ENCODE peak calls at places on chromosomes 2 and 18, in five cellular contexts. O, I, L, F and X are unnamed samples. For H3K4me1, the result is how much of the 10 kb centered on the place peaks cover.

GRCh38 chr2:10387033-10387432 is 61.1 kb downstream of the ODC1 start:
- DNase-seq in O (no peak), I (no peak), L (no peak), F (no peak), X (no peak)

GRCh38 chr2:10891848-10892247 is 19.9 kb upstream of the KCNF1 start:
- DNase-seq in O (no peak), I (no peak), L (no peak), F (no peak), X (no peak)

GRCh38 chr2:74991977-74992376 is 33.5 kb downstream of the POLE4 start:
- DNase-seq in O (no peak), I (peak), L (no peak), F (no peak), X (peak)

GRCh38 chr18:80068571-80069272 is 34.5 kb downstream of the RBFA start:
- DNase-seq in O (no peak), I (no peak), L (no peak), F (no peak), X (no peak)

GRCh38 chr2:215553946-215554345 is 118.1 kb upstream of the FN1 start:
- DNase-seq in O (no peak), I (no peak), L (no peak), F (no peak), X (no peak)

GRCh38 chr2:191327484-191327883 is 82.3 kb downstream of the MYO1B start:
- DNase-seq in O (no peak), I (no peak), L (no peak), F (no peak), X (no peak)

GRCh38 chr2:239807568-239807967 is 217.6 kb downstream of the NDUFA10 start:
- DNase-seq in O (no peak), I (no peak), L (no peak), F (no peak), X (no peak)

GRCh38 chr18:45054595-45054994 is 373.9 kb downstream of the SETBP1 start:
- DNase-seq in O (no peak), I (peak), L (no peak), F (no peak), X (no peak)

GRCh38 chr2:149365826-149366583 is 35.6 kb downstream of the LYPD6 start:
- DNase-seq in O (no peak), I (peak), L (peak), F (no peak), X (no peak)

GRCh38 chr2:41791523-41791922 is 256.3 kb upstream of the PKDCC start:
- DNase-seq in O (peak), I (peak), L (peak), F (no peak), X (peak)

GRCh38 chr2:60094450-60094929 is 459.0 kb downstream of the BCL11A start:
- DNase-seq in O (no peak), I (peak), L (peak), F (no peak), X (peak)

GRCh38 chr2:188416367-188416766 is 124.7 kb downstream of the GULP1 start:
- DNase-seq in O (no peak), I (no peak), L (no peak), F (no peak), X (no peak)

GRCh38 chr2:11656671-11657101 is 13.3 kb downstream of the NTSR2 start:
- DNase-seq in O (no peak), I (no peak), L (peak), F (peak), X (no peak)

GRCh38 chr2:181764095-181764963 is 84.0 kb upstream of the NEUROD1 start:
- DNase-seq in O (no peak), I (no peak), L (no peak), F (peak), X (no peak)

GRCh38 chr2:174774828-174775227 is 10.6 kb upstream of the CHRNA1 start:
- DNase-seq in O (no peak), I (no peak), L (no peak), F (no peak), X (no peak)

GRCh38 chr2:216083464-216084279 is 2.0 kb downstream of the TMEM169 start:
- DNase-seq in O (no peak), I (no peak), L (no peak), F (no peak), X (peak)

GRCh38 chr2:816278-816677 is 134.4 kb upstream of the SNTG2 start:
- DNase-seq in O (no peak), I (no peak), L (no peak), F (no peak), X (no peak)

GRCh38 chr2:206127656-206128055 is 31.6 kb downstream of the NDUFS1 start:
- DNase-seq in O (no peak), I (no peak), L (no peak), F (no peak), X (no peak)

GRCh38 chr18:26454192-26454591 is 94.2 kb downstream of the KCTD1 start:
- DNase-seq in O (no peak), I (no peak), L (no peak), F (no peak), X (no peak)

GRCh38 chr2:205511221-205511620 is 171.1 kb upstream of the NRP2 start:
- DNase-seq in O (no peak), I (no peak), L (no peak), F (no peak), X (no peak)

GRCh38 chr2:157055660-157056199 is 201.8 kb upstream of the GALNT5 start:
- DNase-seq in O (no peak), I (peak), L (no peak), F (no peak), X (peak)

GRCh38 chr2:156908825-156909224 is 348.7 kb upstream of the GALNT5 start:
- DNase-seq in O (no peak), I (no peak), L (no peak), F (no peak), X (peak)

GRCh38 chr2:74975016-74975415 is 16.6 kb downstream of the POLE4 start:
- DNase-seq in O (no peak), I (peak), L (no peak), F (no peak), X (peak)

GRCh38 chr18:78240867-78241266 is 738.8 kb upstream of the SALL3 start:
- DNase-seq in O (no peak), I (no peak), L (no peak), F (no peak), X (no peak)

DNA sequence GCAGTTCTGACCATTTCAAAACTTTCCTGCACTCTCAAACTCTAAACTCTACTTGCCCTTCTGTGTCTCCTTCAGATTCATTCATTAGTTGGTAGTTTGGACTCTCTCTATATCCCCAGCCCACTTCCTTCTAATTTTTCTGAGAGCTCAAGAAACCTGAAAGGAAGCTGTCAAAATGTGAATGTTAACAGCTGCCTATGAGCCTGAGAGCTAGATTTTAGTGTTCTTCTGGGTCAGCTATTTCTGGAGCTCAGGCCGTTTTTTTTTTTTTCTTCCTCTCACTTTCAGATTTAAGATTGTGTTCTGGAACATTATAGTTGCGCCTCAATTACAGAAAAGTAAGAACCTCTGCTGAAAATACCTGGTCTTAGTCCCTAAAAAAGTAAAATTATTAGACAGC is 73.1 kb downstream of the RTN4 start:
- DNase-seq in O (no peak), I (no peak), L (no peak), F (no peak), X (no peak)
- H3K4me1 ChIP-seq in O (under half), I (under half), L (under half), F (under half), X (under half)

GRCh38 chr2:23488584-23488983 is 103.6 kb downstream of the KLHL29 start:
- DNase-seq in O (no peak), I (no peak), L (no peak), F (no peak), X (no peak)
- H3K27ac ChIP-seq in O (no peak), I (no peak), L (no peak), F (no peak), X (no peak)

GRCh38 chr18:36419913-36420531 is 122.5 kb downstream of the FHOD3 start:
- DNase-seq in O (no peak), I (peak), L (no peak), F (no peak), X (no peak)
- H3K4me3 ChIP-seq in O (no peak), I (no peak), L (no peak), F (no peak), X (no peak)

DNA sequence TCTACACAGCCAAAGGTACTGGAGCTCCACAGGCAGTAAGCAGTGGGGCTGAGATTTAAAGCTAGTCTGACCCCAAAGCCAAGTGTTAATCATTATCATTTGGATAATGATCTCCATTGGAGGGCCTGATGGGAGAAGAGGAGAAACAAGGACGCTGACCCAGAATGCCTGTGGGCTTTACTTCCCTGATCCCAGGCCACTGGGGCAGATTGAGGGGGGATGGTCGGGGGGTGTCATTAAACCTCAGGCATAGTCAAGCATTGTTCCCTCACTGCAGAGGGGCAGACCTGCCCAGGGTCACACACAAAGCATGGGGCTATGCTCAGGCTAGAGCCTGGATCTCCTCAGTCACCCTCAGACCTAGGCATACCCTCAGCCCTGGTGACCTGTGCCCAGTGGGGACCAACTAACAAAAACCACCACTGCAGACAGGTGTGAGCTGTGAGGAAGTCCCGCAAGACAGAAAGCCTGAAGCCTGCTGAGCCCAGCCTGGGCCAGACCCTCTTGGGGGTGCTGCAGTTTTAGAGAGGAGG is 53.4 kb downstream of the SDC1 start:
- DNase-seq in O (no peak), I (no peak), L (no peak), F (no peak), X (no peak)
- H3K4me1 ChIP-seq in O (under half), I (under half), L (under half), F (under half), X (under half)

DNA sequence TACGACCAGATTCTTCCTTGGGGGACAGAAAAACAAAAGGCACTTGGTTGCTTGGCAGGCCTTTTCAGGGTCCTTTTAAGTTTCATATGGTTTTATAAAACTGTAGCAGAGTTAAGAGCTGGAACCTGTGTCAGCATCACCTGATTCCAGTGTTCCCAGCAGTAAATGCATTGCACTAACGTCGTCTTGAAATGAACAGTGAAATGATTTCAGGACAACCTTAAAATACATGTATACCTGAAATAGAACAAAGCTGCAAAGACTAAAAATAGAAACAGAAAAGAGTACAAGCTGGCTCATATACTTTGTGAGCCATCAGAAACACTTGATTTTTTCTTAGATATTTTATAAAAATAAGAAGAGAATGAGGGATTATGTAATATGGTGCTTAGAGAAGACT is 51.9 kb downstream of the ACSL3 start:
- DNase-seq in O (no peak), I (no peak), L (no peak), F (no peak), X (no peak)
- H3K27ac ChIP-seq in O (no peak), I (no peak), L (no peak), F (no peak), X (peak)

GRCh38 chr2:71992036-71992435 is 155.6 kb downstream of the CYP26B1 start:
- DNase-seq in O (no peak), I (no peak), L (no peak), F (no peak), X (no peak)

GRCh38 chr2:71990826-71991225 is 156.8 kb downstream of the CYP26B1 start:
- DNase-seq in O (no peak), I (no peak), L (no peak), F (no peak), X (no peak)

GRCh38 chr2:71991397-71991796 is 156.3 kb downstream of the CYP26B1 start:
- DNase-seq in O (no peak), I (no peak), L (no peak), F (no peak), X (no peak)

GRCh38 chr2:71997843-71998242 is 149.8 kb downstream of the CYP26B1 start:
- DNase-seq in O (no peak), I (no peak), L (no peak), F (no peak), X (no peak)

DNA sequence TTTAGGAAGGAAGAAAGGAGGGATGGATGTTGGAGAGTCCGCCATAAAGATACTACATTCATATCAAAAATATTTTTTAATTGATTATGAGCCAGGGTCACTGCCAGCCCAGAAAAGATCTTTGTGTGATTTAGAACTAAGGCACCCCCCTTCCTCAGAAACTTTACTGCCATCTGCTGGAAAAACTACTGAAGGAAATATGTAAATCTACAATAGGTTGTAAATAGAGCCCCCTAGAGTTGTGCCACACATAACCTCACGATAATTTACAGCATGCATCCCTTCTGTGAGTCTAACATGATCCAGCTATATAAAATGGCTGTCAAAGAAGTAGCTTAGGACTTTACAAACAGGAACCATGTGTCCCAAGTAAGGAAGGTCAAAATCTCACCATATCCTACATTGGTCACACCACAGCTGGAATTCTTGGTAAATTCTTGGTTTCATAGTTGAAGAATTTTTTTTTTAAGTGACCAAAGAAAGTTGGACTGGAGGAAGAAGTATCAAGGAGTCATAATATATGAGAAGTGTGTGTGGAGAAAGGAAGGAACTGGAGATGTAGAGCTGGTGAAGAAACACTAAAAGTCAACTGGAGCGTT is 152.5 kb downstream of the CYP26B1 start:
- DNase-seq in O (no peak), I (peak), L (no peak), F (no peak), X (peak)
- H3K4me3 ChIP-seq in O (no peak), I (no peak), L (no peak), F (no peak), X (no peak)

DNA sequence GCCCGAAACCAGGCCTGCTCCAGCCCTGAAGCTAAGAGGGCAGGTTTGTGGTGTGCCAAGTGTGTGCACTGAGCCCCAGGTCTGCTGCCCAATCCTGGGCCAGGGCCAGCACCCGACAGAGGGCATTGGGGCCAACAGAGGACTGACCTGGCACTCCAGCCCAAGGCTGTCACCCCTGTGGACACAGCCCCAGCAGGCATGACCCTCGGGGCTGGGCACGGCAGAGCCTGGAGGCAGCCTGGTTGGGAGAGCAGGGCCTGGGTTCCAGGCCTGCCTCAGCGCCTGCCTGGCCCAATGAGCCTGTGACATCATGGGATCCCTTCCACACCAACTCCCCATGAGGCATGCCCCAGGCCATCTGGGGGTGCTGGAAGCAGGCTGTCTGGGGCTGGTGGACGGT is 10.8 kb upstream of the SNED1 start:
- DNase-seq in O (peak), I (no peak), L (no peak), F (no peak), X (no peak)
- H3K4me1 ChIP-seq in O (under half), I (under half), L (under half), F (under half), X (under half)

DNA sequence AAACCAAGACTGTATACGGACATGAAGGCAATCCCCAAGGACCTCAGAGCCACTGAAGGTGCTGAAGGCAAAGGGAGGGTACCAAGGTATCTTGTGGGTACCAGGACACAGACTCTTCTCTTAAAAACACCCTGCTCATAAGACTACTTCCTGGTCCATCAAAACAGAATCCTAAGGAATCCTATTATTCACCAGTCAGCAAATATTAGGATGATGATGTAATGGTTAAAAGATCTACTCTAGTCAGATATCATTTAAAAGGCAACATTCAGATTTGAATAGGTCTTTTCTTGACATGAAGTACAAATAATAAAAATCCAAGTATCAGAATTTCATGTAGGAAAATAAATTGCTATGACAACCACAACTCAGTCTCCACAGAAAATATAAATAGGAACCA is 77.8 kb upstream of the ZNF397 start:
- DNase-seq in O (no peak), I (no peak), L (no peak), F (no peak), X (no peak)
- H3K27ac ChIP-seq in O (no peak), I (no peak), L (no peak), F (no peak), X (no peak)

GRCh38 chr2:207884127-207884526 is 114.4 kb upstream of the FZD5 start:
- DNase-seq in O (no peak), I (no peak), L (no peak), F (no peak), X (no peak)
- H3K4me3 ChIP-seq in O (no peak), I (no peak), L (no peak), F (no peak), X (no peak)